ENCODE peak calls at places on chromosome 7, in nine cellular contexts. U, T, R, E, J, F, A, Q and N are unnamed samples.

GRCh38 chr7:150904342-150904909 is 52.1 kb downstream of the AOC1 start:
- DNase-seq in T (no peak), R (no peak), E (no peak), J (no peak), F (no peak), A (no peak), Q (no peak), U (no peak), N (no peak)

GRCh38 chr7:27249724-27250636 is 7.4 kb downstream of the EVX1 start:
- DNase-seq in Q (no peak), R (no peak), U (no peak), J (no peak), E (no peak), T (no peak), A (no peak), F (no peak), N (no peak)

GRCh38 chr7:46752881-46753366 is 829.0 kb downstream of the TNS3 start:
- DNase-seq in T (no peak), E (no peak), J (peak), U (no peak), R (no peak), F (peak), A (no peak), Q (peak), N (no peak)

GRCh38 chr7:120588862-120589261 is 269.1 kb downstream of the TSPAN12 start:
- DNase-seq in F (no peak), A (no peak), Q (no peak), J (no peak), E (no peak), U (no peak), R (no peak), T (no peak), N (no peak)

GRCh38 chr7:150665075-150665794 is 20.3 kb upstream of the GIMAP2 start:
- DNase-seq in U (no peak), R (no peak), Q (no peak), J (no peak), E (no peak), A (no peak), F (no peak), T (no peak), N (no peak)

GRCh38 chr7:46291601-46292150 is 370.6 kb upstream of the IGFBP3 start:
- DNase-seq in A (no peak), T (no peak), R (no peak), U (no peak), J (peak), E (no peak), F (peak), Q (peak), N (no peak)

GRCh38 chr7:116733924-116734591 is 62.1 kb downstream of the MET start:
- DNase-seq in R (no peak), E (no peak), U (no peak), F (no peak), J (no peak), T (no peak), A (no peak), Q (no peak), N (no peak)

GRCh38 chr7:80833289-80834104 is 85.4 kb downstream of the SEMA3C start:
- DNase-seq in F (peak), E (no peak), R (no peak), A (no peak), T (no peak), Q (peak), U (no peak), J (no peak), N (no peak)

GRCh38 chr7:234041-234711 is 41.8 kb downstream of the FAM20C start:
- DNase-seq in Q (no peak), A (no peak), J (no peak), R (no peak), F (peak), U (no peak), E (no peak), T (no peak), N (no peak)

GRCh38 chr7:127550247-127550646 is 35.1 kb downstream of the GCC1 start:
- DNase-seq in E (no peak), T (no peak), R (no peak), A (no peak), J (no peak), U (no peak), Q (no peak), F (no peak), N (no peak)
- TF ChIP-seq CTCF in E (peak), T (no peak), R (no peak), A (no peak), J (no peak), U (no peak), Q (peak), F (no peak), N (no peak)

GRCh38 chr7:134356421-134356936 is 39.7 kb upstream of the SLC35B4 start:
- DNase-seq in R (no peak), T (no peak), U (no peak), J (no peak), E (no peak), Q (no peak), A (no peak), F (no peak), N (no peak)

GRCh38 chr7:134355925-134356324 is 39.2 kb upstream of the SLC35B4 start:
- DNase-seq in T (no peak), E (no peak), A (peak), R (no peak), Q (no peak), F (peak), U (no peak), J (peak), N (no peak)

GRCh38 chr7:134355004-134355525 is 38.3 kb upstream of the SLC35B4 start:
- DNase-seq in T (no peak), J (no peak), F (no peak), Q (no peak), E (no peak), A (no peak), U (no peak), R (no peak), N (no peak)

GRCh38 chr7:134359787-134360432 is 43.2 kb upstream of the SLC35B4 start:
- DNase-seq in Q (no peak), A (no peak), U (no peak), J (no peak), R (no peak), F (no peak), T (no peak), E (no peak), N (no peak)

GRCh38 chr7:134357486-134357885 is 40.8 kb upstream of the SLC35B4 start:
- DNase-seq in E (no peak), F (no peak), U (no peak), T (no peak), R (no peak), Q (peak), J (no peak), A (no peak), N (no peak)
- TF ChIP-seq CTCF in E (peak), F (no peak), U (no peak), T (no peak), R (no peak), Q (no peak), J (no peak), A (no peak), N (no peak)

DNA sequence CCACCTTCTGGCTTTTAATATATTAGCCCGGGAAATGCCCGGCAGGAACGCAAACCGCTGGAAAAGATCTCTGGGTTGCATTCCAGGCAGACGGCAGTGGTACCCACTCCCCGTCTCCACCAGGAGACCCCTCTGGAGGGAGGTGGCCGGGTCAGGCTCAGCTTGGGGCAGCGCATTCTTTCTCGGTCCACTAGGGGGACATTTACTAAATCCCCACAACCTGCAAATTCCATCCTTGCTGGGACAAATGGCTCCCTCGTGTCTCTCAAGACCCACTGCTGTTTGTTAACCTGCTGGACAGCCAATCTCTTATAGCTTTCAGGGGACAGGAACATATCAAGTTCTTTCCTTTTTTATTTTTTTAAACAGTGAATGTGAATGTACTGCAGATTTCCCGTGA is 45.8 kb upstream of the CARD11 start:
- DNase-seq in R (no peak), J (peak), U (no peak), F (peak), E (peak), A (peak), T (peak), Q (no peak), N (no peak)
- TF ChIP-seq CTCF in R (peak), J (peak), U (no peak), F (peak), E (peak), A (peak), T (peak), Q (peak), N (peak)

GRCh38 chr7:23893942-23894890 is 184.2 kb downstream of the STK31 start:
- DNase-seq in U (no peak), T (no peak), F (peak), E (no peak), J (no peak), A (no peak), R (no peak), Q (no peak), N (no peak)

GRCh38 chr7:23893172-23893941 is 183.3 kb downstream of the STK31 start:
- DNase-seq in F (peak), R (no peak), A (no peak), U (no peak), E (no peak), J (no peak), T (peak), Q (no peak), N (no peak)

DNA sequence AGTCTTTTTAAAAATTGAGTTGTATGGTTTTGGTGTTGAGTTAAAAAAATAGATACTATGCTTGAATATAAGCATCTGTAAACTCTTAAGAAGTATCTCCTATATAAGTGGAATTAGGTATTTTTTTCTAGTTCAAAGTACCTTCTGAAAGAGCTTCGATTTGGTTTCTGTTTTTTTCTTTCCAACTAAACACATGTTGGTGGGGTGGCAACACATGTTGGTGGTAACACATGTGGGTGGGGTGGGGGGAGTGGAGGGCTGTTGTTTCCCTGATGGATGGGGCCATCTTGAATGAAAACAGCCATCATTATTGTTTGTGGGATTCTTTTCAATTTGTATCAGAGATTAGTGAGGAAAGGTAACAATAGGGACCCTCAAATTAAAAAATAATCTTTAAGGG is 178.9 kb downstream of the STK31 start:
- DNase-seq in J (no peak), E (no peak), Q (no peak), T (no peak), F (no peak), U (no peak), A (no peak), R (no peak), N (no peak)
- TF ChIP-seq CTCF in J (no peak), E (no peak), Q (no peak), T (no peak), F (no peak), U (no peak), A (no peak), R (no peak), N (no peak)

GRCh38 chr7:128792471-128793183 is 859 bp downstream of the CCDC136 start:
- DNase-seq in F (no peak), Q (no peak), A (no peak), U (no peak), J (no peak), E (no peak), T (peak), R (no peak), N (no peak)

GRCh38 chr7:128794436-128794835 is 2.7 kb downstream of the CCDC136 start:
- DNase-seq in T (no peak), E (no peak), R (no peak), Q (no peak), J (no peak), F (no peak), U (no peak), A (no peak), N (no peak)

GRCh38 chr7:128795129-128795528 is 3.4 kb downstream of the CCDC136 start:
- DNase-seq in R (no peak), U (no peak), T (no peak), Q (no peak), A (no peak), J (no peak), E (no peak), F (no peak), N (no peak)

GRCh38 chr7:128793184-128793552 is 1.4 kb downstream of the CCDC136 start:
- DNase-seq in U (no peak), A (no peak), E (no peak), T (no peak), J (no peak), R (no peak), Q (no peak), F (no peak), N (no peak)

DNA sequence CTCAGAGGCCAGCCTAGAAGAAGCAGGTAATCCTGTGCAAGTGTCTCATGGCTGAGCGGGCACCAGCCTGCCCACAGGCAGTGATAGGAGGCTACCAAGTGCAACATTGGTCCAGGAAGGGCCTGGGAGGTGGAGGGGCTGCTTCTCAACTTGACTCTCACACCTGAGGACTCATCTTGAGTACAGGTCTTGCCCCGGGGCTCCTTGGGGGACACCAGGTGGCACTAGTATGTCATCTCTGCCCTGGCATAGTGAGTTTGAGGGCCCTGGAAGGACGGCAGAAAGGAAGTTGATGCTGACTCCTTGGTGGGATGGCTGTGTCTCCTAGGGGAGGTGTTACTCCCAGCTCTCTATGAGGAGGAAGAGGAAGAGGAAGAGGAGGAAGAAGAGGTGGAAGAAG is 2.3 kb downstream of the CCDC136 start:
- DNase-seq in Q (no peak), F (no peak), A (peak), U (no peak), E (no peak), T (no peak), R (no peak), J (no peak), N (no peak)
- TF ChIP-seq CTCF in Q (peak), F (no peak), A (no peak), U (no peak), E (peak), T (no peak), R (no peak), J (no peak), N (no peak)

DNA sequence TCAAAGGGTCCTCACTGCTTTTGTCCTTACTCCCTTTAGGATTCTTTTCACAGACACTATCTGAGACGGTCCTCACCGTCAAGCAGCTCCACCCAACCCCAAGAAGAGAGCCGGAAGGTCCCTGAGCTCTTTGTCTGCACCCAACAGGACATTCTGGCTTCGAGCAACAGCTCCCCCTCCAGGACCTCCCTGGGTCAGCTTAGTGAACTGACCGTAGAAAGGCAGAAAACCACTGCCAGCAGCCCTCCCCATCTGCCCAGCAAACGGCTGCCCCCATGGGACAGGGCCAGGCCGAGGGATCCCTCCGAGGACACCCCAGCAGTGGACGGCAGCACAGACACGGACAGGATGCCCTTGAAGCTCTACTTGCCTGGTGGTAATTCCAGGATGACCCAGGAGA is 19.9 kb downstream of the MINDY4 start:
- DNase-seq in T (peak), J (no peak), Q (no peak), U (no peak), E (peak), F (no peak), R (no peak), A (no peak), N (no peak)
- TF ChIP-seq CTCF in T (no peak), J (no peak), Q (peak), U (no peak), E (peak), F (no peak), R (no peak), A (no peak), N (no peak)

GRCh38 chr7:24979863-24980694 is at the start of gene OSBPL3:
- DNase-seq in A (peak), T (peak), J (peak), R (peak), U (peak), E (peak), F (peak), Q (peak), N (peak)
- TF ChIP-seq CTCF in A (no peak), T (no peak), J (peak), R (no peak), U (no peak), E (no peak), F (peak), Q (no peak), N (peak)

GRCh38 chr7:133313575-133313974 is 60.7 kb downstream of the EXOC4 start:
- DNase-seq in J (no peak), F (no peak), Q (no peak), T (no peak), R (no peak), E (no peak), A (no peak), U (no peak), N (no peak)

GRCh38 chr7:133303931-133304330 is 51.1 kb downstream of the EXOC4 start:
- DNase-seq in E (no peak), A (no peak), Q (no peak), U (no peak), T (no peak), J (no peak), R (no peak), F (no peak), N (no peak)

GRCh38 chr7:133314084-133314483 is 61.2 kb downstream of the EXOC4 start:
- DNase-seq in J (no peak), A (no peak), R (no peak), T (no peak), Q (no peak), U (no peak), F (no peak), E (no peak), N (no peak)

GRCh38 chr7:133310232-133310852 is 57.5 kb downstream of the EXOC4 start:
- DNase-seq in J (no peak), Q (no peak), A (no peak), R (peak), U (no peak), E (no peak), T (no peak), F (peak), N (no peak)

GRCh38 chr7:133309333-133309732 is 56.5 kb downstream of the EXOC4 start:
- DNase-seq in J (no peak), U (no peak), T (no peak), R (no peak), E (no peak), F (no peak), A (no peak), Q (no peak), N (no peak)
- TF ChIP-seq CTCF in J (no peak), U (no peak), T (no peak), R (no peak), E (no peak), F (no peak), A (no peak), Q (no peak), N (no peak)